ENCODE peak calls at places on chromosomes 12 and 14, in eight cellular contexts. A is fibroblast of the aortic adventitia, U is mucosa of descending colon, S is spleen, X is cardiac fibroblast, E is NB4, R is epithelial cell of esophagus, N is ovary. M is an unnamed sample.

GRCh38 chr14:77120771-77121743 is 20.5 kb downstream of the ZDHHC22 start:
- DNase-seq in A (no peak), U (peak), S (peak), X (no peak), E (no peak), R (no peak), N (no peak), M (no peak)

GRCh38 chr14:105422695-105423487 is 3.3 kb downstream of the MTA1 start:
- DNase-seq in A (no peak), U (no peak), S (no peak), X (no peak), E (no peak), R (no peak), N (no peak), M (no peak)

GRCh38 chr14:58395565-58395814 is 240 bp upstream of the TOMM20L start:
- DNase-seq in A (no peak), U (no peak), S (no peak), X (no peak), E (no peak), R (no peak), N (no peak), M (no peak)

GRCh38 chr12:109772622-109773321 is 59.1 kb downstream of the FAM222A start:
- DNase-seq in A (no peak), U (no peak), S (peak), X (no peak), E (no peak), R (no peak), N (no peak), M (no peak)

GRCh38 chr14:67456732-67457131 is 31.8 kb downstream of the TMEM229B start:
- DNase-seq in A (no peak), U (no peak), S (no peak), X (no peak), E (no peak), R (no peak), N (no peak), M (no peak)

GRCh38 chr12:4118017-4118510 is 155.5 kb upstream of the CCND2 start:
- DNase-seq in A (peak), U (peak), S (no peak), X (peak), E (peak), R (peak), N (no peak), M (peak)

GRCh38 chr14:102824832-102825231 is 47.6 kb downstream of the TRAF3 start:
- DNase-seq in A (peak), U (no peak), S (no peak), X (peak), E (no peak), R (peak), N (no peak), M (peak)

GRCh38 chr12:106647793-106648514 is 65.2 kb downstream of the RFX4 start:
- DNase-seq in A (no peak), U (no peak), S (no peak), X (no peak), E (no peak), R (no peak), N (no peak), M (no peak)

GRCh38 chr12:125185740-125186470 is 120.7 kb downstream of the AACS start:
- DNase-seq in A (peak), U (peak), S (peak), X (peak), E (peak), R (peak), N (peak), M (peak)

GRCh38 chr12:4256043-4256826 is 17.3 kb upstream of the CCND2 start:
- DNase-seq in A (no peak), U (no peak), S (no peak), X (no peak), E (no peak), R (peak), N (no peak), M (no peak)

GRCh38 chr12:462936-463705 is 3.4 kb downstream of the B4GALNT3 start:
- DNase-seq in A (no peak), U (peak), S (no peak), X (no peak), E (no peak), R (peak), N (no peak), M (no peak)

GRCh38 chr12:104669057-104669770 is 212.5 kb downstream of the CHST11 start:
- DNase-seq in A (no peak), U (peak), S (no peak), X (no peak), E (peak), R (peak), N (peak), M (no peak)

GRCh38 chr12:123621619-123622530 is 11.6 kb downstream of the EIF2B1 start:
- DNase-seq in A (no peak), U (no peak), S (no peak), X (no peak), E (no peak), R (peak), N (no peak), M (no peak)

GRCh38 chr14:104164041-104164440 is 25.7 kb downstream of the KIF26A start:
- DNase-seq in A (no peak), U (no peak), S (no peak), X (no peak), E (no peak), R (no peak), N (no peak), M (no peak)

GRCh38 chr14:67571275-67571990 is 28.6 kb downstream of the PIGH start:
- DNase-seq in A (peak), U (peak), S (peak), X (peak), E (peak), R (peak), N (peak), M (peak)

GRCh38 chr14:90703841-90704240 is 112.4 kb downstream of the TTC7B start:
- DNase-seq in A (no peak), U (no peak), S (no peak), X (no peak), E (no peak), R (no peak), N (no peak), M (no peak)

GRCh38 chr14:104389326-104390220 is 190.0 kb upstream of the C14orf180 start:
- DNase-seq in A (no peak), U (no peak), S (peak), X (no peak), E (no peak), R (no peak), N (no peak), M (no peak)

GRCh38 chr12:23217158-23217557 is 592.2 kb downstream of the ETNK1 start:
- DNase-seq in A (no peak), U (no peak), S (no peak), X (no peak), E (peak), R (peak), N (no peak), M (no peak)

GRCh38 chr12:30687265-30687986 is 8.2 kb downstream of the IPO8 start:
- DNase-seq in A (peak), U (no peak), S (no peak), X (peak), E (no peak), R (no peak), N (no peak), M (peak)

GRCh38 chr14:24367506-24368214 is at the start of gene NFATC4:
- DNase-seq in A (peak), U (peak), S (no peak), X (peak), E (peak), R (peak), N (peak), M (peak)

GRCh38 chr12:27610380-27610779 is 85.9 kb upstream of the REP15 start:
- DNase-seq in A (peak), U (peak), S (no peak), X (peak), E (no peak), R (peak), N (no peak), M (peak)

GRCh38 chr12:10235761-10236631 is 23.3 kb downstream of the GABARAPL1 start:
- DNase-seq in A (peak), U (peak), S (no peak), X (peak), E (peak), R (peak), N (peak), M (peak)

GRCh38 chr12:124446364-124446763 is 121.0 kb downstream of the NCOR2 start:
- DNase-seq in A (no peak), U (no peak), S (peak), X (no peak), E (no peak), R (no peak), N (no peak), M (no peak)

GRCh38 chr12:67173258-67173657 is 95.9 kb upstream of the CAND1 start:
- DNase-seq in A (no peak), U (no peak), S (no peak), X (no peak), E (no peak), R (no peak), N (no peak), M (no peak)

GRCh38 chr12:67698711-67699603 is 50.4 kb downstream of the DYRK2 start:
- DNase-seq in A (peak), U (no peak), S (no peak), X (peak), E (peak), R (peak), N (no peak), M (peak)

GRCh38 chr14:24857277-24857676 is 192.7 kb downstream of the STXBP6 start:
- DNase-seq in A (no peak), U (no peak), S (no peak), X (no peak), E (no peak), R (no peak), N (no peak), M (no peak)

GRCh38 chr12:96719671-96720362 is 187.2 kb upstream of the NEDD1 start:
- DNase-seq in A (peak), U (peak), S (no peak), X (peak), E (peak), R (peak), N (no peak), M (peak)

GRCh38 chr12:105222326-105222655 is 13.7 kb downstream of the APPL2 start:
- DNase-seq in A (no peak), U (no peak), S (no peak), X (no peak), E (no peak), R (no peak), N (no peak), M (no peak)

GRCh38 chr12:118103601-118104382 is at the start of gene VSIG10:
- DNase-seq in A (peak), U (peak), S (peak), X (peak), E (peak), R (peak), N (peak), M (peak)

GRCh38 chr12:27293463-27293862 is 39.2 kb upstream of the BMAL2 start:
- DNase-seq in A (peak), U (peak), S (no peak), X (peak), E (no peak), R (no peak), N (no peak), M (peak)

GRCh38 chr12:53991077-53991460 is 6.1 kb downstream of the HOXC10 start:
- DNase-seq in A (peak), U (no peak), S (no peak), X (no peak), E (no peak), R (no peak), N (no peak), M (no peak)

GRCh38 chr14:103101964-103102688 is 7.6 kb downstream of the EXOC3L4 start:
- DNase-seq in A (no peak), U (no peak), S (no peak), X (no peak), E (no peak), R (no peak), N (no peak), M (no peak)

GRCh38 chr14:104037903-104038302 is 47.6 kb upstream of the ASPG start:
- DNase-seq in A (no peak), U (no peak), S (no peak), X (no peak), E (no peak), R (no peak), N (no peak), M (no peak)

GRCh38 chr14:93989939-93990338 is 7.2 kb upstream of the CCDC197 start:
- DNase-seq in A (no peak), U (no peak), S (no peak), X (no peak), E (peak), R (no peak), N (no peak), M (no peak)

GRCh38 chr12:64997858-64998257 is 123.2 kb downstream of the WIF1 start:
- DNase-seq in A (no peak), U (no peak), S (no peak), X (no peak), E (no peak), R (no peak), N (no peak), M (no peak)

GRCh38 chr14:90548455-90548854 is 151.6 kb downstream of the CALM1 start:
- DNase-seq in A (no peak), U (no peak), S (peak), X (no peak), E (no peak), R (no peak), N (peak), M (no peak)

GRCh38 chr12:95857151-95857550 is 1.6 kb upstream of the SNRPF start:
- DNase-seq in A (no peak), U (no peak), S (no peak), X (no peak), E (no peak), R (no peak), N (no peak), M (no peak)

GRCh38 chr14:24407608-24408325 is 9.0 kb downstream of the NYNRIN start:
- DNase-seq in A (no peak), U (no peak), S (no peak), X (no peak), E (no peak), R (no peak), N (peak), M (no peak)

DNA sequence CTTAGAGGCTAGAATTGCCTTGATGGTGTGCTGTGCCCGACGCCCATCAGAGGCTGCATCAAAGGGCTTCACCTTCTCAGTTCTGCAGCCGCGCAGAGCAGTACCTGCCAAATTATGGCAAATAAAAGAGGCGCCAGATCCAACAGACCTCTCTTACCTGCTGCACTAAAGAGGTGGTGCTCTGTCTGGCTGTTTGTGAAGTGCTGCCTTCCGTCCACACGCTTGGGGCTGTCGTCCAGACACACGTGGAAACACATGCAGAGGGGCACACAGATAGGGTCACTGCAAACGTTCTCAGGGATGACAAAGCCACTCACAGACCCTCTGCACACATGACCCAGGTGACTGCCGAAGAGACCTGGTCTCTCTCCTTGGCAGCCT is 617.5 kb downstream of the VRK1 start:
- DNase-seq in A (no peak), U (no peak), S (no peak), X (no peak), E (no peak), R (no peak), N (no peak), M (no peak)
- H3K4me3 ChIP-seq in A (no peak), U (no peak), S (no peak), X (no peak), E (no peak), R (no peak), N (no peak), M (no peak)

GRCh38 chr12:120686151-120686689 is 729 bp upstream of the MLEC start:
- DNase-seq in A (peak), U (peak), S (peak), X (peak), E (peak), R (peak), N (peak), M (peak)

GRCh38 chr12:120687570-120688289 is 781 bp downstream of the MLEC start:
- DNase-seq in A (peak), U (peak), S (peak), X (peak), E (peak), R (no peak), N (no peak), M (peak)

GRCh38 chr12:120688527-120689071 is 1.6 kb downstream of the MLEC start:
- DNase-seq in A (peak), U (peak), S (no peak), X (peak), E (peak), R (peak), N (no peak), M (peak)

GRCh38 chr12:120684523-120684932 is 2.4 kb upstream of the MLEC start:
- DNase-seq in A (no peak), U (no peak), S (no peak), X (peak), E (peak), R (peak), N (no peak), M (peak)

DNA sequence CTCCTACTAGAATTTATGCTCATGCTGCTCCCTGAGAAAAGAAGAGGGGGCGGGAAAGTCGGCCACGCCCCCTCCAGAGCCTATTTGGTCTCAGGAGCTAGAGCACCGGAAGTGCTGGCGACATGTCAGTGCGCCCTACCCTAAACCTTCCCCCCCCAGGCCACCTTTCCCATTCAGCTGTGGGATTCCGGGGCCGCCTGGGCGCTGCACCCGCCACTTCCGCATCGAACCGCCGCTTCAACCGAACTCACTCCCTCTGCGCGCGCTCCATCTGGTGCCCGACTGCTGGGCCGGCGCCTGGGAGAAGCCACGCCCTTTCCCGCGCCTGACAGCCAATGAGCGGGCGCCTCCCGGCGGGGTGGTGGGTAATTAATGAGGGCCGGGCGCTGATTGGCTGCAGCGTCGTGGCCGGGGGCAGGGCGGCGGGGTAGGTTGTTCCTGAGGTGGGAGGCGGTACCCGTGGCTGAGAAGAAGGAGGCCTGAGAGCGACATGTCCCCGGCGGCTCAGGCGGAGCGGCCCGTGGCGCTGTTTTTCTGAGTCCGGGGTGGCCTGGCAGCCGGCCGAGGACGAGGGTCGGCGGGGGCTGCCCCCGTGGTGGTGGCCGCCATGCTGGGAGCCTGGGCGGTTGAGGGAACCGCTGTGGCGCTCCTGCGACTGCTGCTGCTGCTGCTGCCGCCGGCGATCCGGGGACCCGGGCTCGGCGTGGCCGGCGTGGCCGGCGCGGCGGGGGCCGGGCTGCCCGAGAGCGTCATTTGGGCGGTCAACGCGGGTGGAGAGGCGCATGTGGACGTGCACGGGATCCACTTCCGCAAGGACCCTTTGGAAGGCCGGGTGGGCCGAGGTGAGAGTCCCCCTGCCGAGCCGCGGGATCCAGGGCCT is at the start of gene MLEC:
- DNase-seq in A (peak), U (peak), S (peak), X (peak), E (peak), R (peak), N (peak), M (peak)
- TF ChIP-seq CTCF in A (no peak), U (no peak), S (no peak), X (peak), E (no peak), R (peak), N (no peak), M (no peak)

DNA sequence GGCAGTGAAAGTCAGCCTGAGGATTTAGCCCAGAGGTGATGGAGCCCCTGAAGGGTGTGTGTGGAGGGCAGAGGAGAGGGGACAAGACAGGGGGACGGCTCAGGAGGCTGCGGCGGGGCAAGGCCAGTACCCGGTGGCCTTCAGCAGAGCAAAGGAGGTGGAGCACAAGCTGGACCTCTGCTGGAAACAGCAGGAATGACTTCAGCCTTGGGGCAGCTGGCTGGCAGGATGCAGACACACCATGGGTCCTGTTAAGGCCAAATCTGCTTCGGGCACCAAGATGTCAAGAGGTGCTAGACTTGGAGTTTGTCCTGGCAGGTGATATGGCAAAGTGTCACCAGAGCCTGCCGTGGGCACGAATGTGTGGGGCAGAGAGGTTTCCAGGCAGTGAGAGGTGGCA is 92.1 kb downstream of the LGMN start:
- DNase-seq in A (no peak), U (no peak), S (no peak), X (no peak), E (no peak), R (no peak), N (no peak), M (no peak)
- H3K4me3 ChIP-seq in A (no peak), U (no peak), S (peak), X (no peak), E (no peak), R (no peak), N (no peak), M (no peak)

GRCh38 chr14:106875503-106875902 is 1349.1 kb downstream of the TMEM121 start:
- DNase-seq in A (no peak), U (peak), S (peak), X (no peak), E (peak), R (no peak), N (peak), M (no peak)
- TF ChIP-seq CTCF in A (no peak), U (peak), S (no peak), X (peak), E (peak), R (no peak), N (peak), M (peak)